ENCODE peak calls at places on chromosomes 12 and 14, in four cellular contexts. S, C, T and N are unnamed samples.

GRCh38 chr12:88951177-88951576 is 370.9 kb upstream of the KITLG start:
- DNase-seq in C (no peak), S (no peak), T (no peak), N (no peak)

GRCh38 chr14:38065101-38065762 is 142.5 kb upstream of the SSTR1 start:
- DNase-seq in C (no peak), T (no peak), S (no peak), N (no peak)

GRCh38 chr12:25052191-25053020 is 103.5 kb upstream of the BCAT1 start:
- DNase-seq in C (no peak), T (no peak), S (no peak), N (no peak)

GRCh38 chr14:84228702-84229101 is 1301.2 kb upstream of the FLRT2 start:
- DNase-seq in C (no peak), S (no peak), T (no peak), N (no peak)

GRCh38 chr12:109462868-109463692 is 14.0 kb downstream of the KCTD10 start:
- DNase-seq in S (peak; percentile 60), C (no peak), T (peak; percentile 99), N (peak; percentile 95)

GRCh38 chr14:34623506-34623905 is 6.4 kb downstream of the SNX6 start:
- DNase-seq in S (no peak), T (no peak), C (no peak), N (no peak)

GRCh38 chr12:109763201-109763841 is 49.7 kb downstream of the FAM222A start:
- DNase-seq in T (peak; percentile 38), C (no peak), S (no peak), N (peak; percentile 74)

GRCh38 chr12:53071591-53072551 is 7.3 kb downstream of the SPRYD3 start:
- DNase-seq in T (peak; percentile 58), C (no peak), S (no peak), N (peak; percentile 61)

GRCh38 chr14:105221598-105222178 is 26.6 kb upstream of the BTBD6 start:
- DNase-seq in S (no peak), C (no peak), T (no peak), N (no peak)

GRCh38 chr12:122394626-122395194 is 27.8 kb downstream of the CLIP1 start:
- DNase-seq in S (no peak), T (peak; percentile 31), C (no peak), N (peak; percentile 4)

GRCh38 chr12:103908877-103909276 is 21.3 kb upstream of the HSP90B1 start:
- DNase-seq in T (peak; percentile 82), S (no peak), C (no peak), N (peak; percentile 66)

GRCh38 chr12:32505546-32505945 is 106.2 kb downstream of the FGD4 start:
- DNase-seq in S (no peak), T (no peak), C (no peak), N (no peak)

GRCh38 chr12:104985206-104985605 is 910 bp upstream of the NOPCHAP1 start:
- DNase-seq in S (no peak), T (no peak), C (no peak), N (peak; percentile 5)

GRCh38 chr14:47585447-47585846 is 90.0 kb downstream of the MDGA2 start:
- DNase-seq in C (no peak), T (no peak), S (no peak), N (no peak)

GRCh38 chr12:46874642-46875041 is 48.8 kb upstream of the SLC38A4 start:
- DNase-seq in C (no peak), T (peak; percentile 91), S (no peak), N (peak; percentile 77)

GRCh38 chr14:65251213-65251612 is 148.9 kb upstream of the MAX start:
- DNase-seq in S (no peak), T (peak; percentile 100), C (no peak), N (peak; percentile 95)

GRCh38 chr12:64627781-64628180 is 17.5 kb downstream of the RASSF3 start:
- DNase-seq in T (peak; percentile 89), S (no peak), C (no peak), N (peak; percentile 82)

GRCh38 chr12:131204416-131205311 is 251.0 kb downstream of the ADGRD1 start:
- DNase-seq in S (no peak), C (no peak), T (no peak), N (no peak)

GRCh38 chr14:55228261-55228660 is 36.9 kb upstream of the DLGAP5 start:
- DNase-seq in C (no peak), T (no peak), S (no peak), N (no peak)

GRCh38 chr12:11780521-11781101 is 131.1 kb downstream of the ETV6 start:
- DNase-seq in C (no peak), T (no peak), S (no peak), N (no peak)

GRCh38 chr14:99136401-99136800 is 135.6 kb downstream of the BCL11B start:
- DNase-seq in T (no peak), S (no peak), C (no peak), N (no peak)

GRCh38 chr12:71475280-71475679 is 35.7 kb downstream of the LGR5 start:
- DNase-seq in S (peak; percentile 9), T (peak; percentile 82), C (no peak), N (peak; percentile 78)

GRCh38 chr12:50572275-50572674 is 67.5 kb downstream of the DIP2B start:
- DNase-seq in S (no peak), C (no peak), T (peak; percentile 94), N (peak; percentile 89)

GRCh38 chr12:105671720-105672119 is 341.2 kb downstream of the C12orf75 start:
- DNase-seq in S (no peak), C (no peak), T (peak; percentile 99), N (no peak)

GRCh38 chr12:1918081-1918874 is at the start of gene CACNA2D4:
- DNase-seq in C (no peak), T (no peak), S (no peak), N (no peak)

GRCh38 chr12:125683748-125684381 is 618.6 kb downstream of the AACS start:
- DNase-seq in T (no peak), C (no peak), S (no peak), N (no peak)

GRCh38 chr12:75129275-75129674 is 80.4 kb downstream of the KCNC2 start:
- DNase-seq in T (no peak), S (no peak), C (no peak), N (no peak)

GRCh38 chr14:61439779-61440418 is 118.5 kb downstream of the PRKCH start:
- DNase-seq in T (no peak), C (no peak), S (no peak), N (no peak)
- H3K4me3 ChIP-seq in T (no peak overlapping the region), C (no peak overlapping the region), S (no peak overlapping the region), N (no peak overlapping the region)

GRCh38 chr14:59406454-59407245 is 58.5 kb downstream of the GPR135 start:
- DNase-seq in T (peak; percentile 40), C (no peak), S (no peak), N (no peak)

GRCh38 chr14:59407246-59407615 is 57.9 kb downstream of the GPR135 start:
- DNase-seq in T (peak; percentile 94), C (no peak), S (no peak), N (peak; percentile 87)
- H3K4me3 ChIP-seq in T (no peak overlapping the region), C (no peak overlapping the region), S (no peak overlapping the region), N (no peak overlapping the region)

DNA sequence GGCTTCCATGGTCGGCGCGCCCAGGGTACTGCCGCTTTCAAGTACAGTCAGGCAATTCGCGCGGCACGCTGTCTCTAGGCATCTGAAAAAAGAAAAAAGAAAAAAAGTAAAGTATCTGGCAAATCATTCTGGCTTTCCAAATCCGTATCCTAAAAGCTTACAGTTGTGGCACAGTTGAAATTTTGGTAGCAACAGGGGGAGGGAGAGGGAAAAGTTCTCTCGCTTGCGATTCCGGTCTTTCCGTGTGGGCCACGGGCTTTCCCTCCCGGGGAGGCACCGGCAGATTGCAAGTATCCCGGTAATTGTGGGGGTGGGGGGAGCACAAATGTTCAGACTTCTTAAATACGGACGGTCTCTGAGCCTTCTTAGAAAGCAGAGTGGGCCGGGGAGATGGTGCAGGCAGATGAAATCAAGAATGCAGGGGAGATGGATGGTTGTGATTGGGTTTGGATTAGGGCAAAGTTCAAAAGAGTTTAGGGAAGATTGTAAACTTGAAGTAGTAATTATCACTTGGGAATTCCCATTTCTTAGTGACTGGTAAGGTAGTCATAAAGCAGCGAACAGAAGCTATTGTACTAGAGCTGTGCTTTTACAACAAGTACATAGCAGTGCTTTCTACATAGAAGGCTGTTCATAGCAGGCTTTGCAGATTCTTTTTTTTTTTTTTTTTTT is 1.2 kb downstream of the SOCS2 start:
- DNase-seq in C (no peak), T (peak; percentile 38), S (no peak), N (no peak)
- H3K4me3 ChIP-seq in C (no peak overlapping the region), T (peak overlapping the region; percentile 86), S (peak overlapping the region; percentile 88), N (peak overlapping the region; percentile 86)

DNA sequence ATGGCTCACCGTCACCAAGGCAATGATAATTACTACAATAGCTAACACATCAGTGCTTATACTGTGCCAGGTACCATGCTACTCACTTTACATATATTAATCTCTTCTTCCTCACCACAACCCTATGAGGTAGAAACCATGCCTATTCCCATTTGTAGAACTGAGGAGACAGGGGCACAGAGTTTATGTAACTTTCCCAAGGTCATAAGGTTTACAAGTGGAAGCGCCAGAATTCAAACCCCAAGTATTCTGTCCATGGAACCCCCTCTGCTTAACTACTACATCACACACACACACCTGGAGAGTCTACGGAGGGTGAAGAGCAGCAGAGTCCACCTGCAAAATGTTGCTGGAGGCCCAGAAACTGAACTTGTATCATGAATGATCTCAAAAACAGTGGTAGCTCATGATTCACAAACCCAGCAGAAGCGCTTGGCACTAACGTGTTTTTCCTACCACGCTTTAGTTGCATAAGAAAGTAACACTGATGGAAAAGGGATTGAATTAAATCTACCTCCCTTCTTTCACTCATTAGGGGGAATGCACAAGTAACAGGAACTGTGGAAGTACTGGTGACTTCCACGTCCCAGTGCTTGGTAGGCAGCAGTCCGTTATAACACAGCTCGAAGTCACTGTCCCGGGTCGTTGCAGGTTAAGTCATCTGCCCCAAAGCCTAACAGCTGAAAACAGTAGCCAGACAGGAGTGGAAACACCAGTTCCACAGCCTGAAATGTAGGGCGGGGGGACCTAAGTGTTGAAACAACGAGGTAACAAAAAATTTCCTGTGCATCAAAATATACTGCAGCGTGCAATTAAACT is 2.0 kb downstream of the ITPR2 start:
- DNase-seq in T (no peak), C (no peak), S (no peak), N (no peak)
- H3K4me3 ChIP-seq in T (no peak overlapping the region), C (no peak overlapping the region), S (peak overlapping the region; percentile 43), N (peak overlapping the region; percentile 5)

GRCh38 chr14:88516742-88517418 is 37.9 kb downstream of the PTPN21 start:
- DNase-seq in C (no peak), T (no peak), S (no peak), N (no peak)
- H3K4me3 ChIP-seq in C (no peak overlapping the region), T (no peak overlapping the region), S (no peak overlapping the region), N (no peak overlapping the region)

GRCh38 chr12:6946033-6946919 is 2.5 kb downstream of the C12orf57 start:
- DNase-seq in C (peak; percentile 93), S (no peak), T (no peak), N (no peak)
- H3K4me3 ChIP-seq in C (peak overlapping the region; percentile 59), S (peak overlapping the region; percentile 27), T (no peak overlapping the region), N (no peak overlapping the region)

GRCh38 chr14:75987201-75987970 is 1.8 kb downstream of the IFT43 start:
- DNase-seq in C (no peak), T (no peak), S (no peak), N (no peak)
- H3K4me3 ChIP-seq in C (no peak overlapping the region), T (no peak overlapping the region), S (no peak overlapping the region), N (no peak overlapping the region)